ENCODE peak calls at places on chromosomes 4 and X, in six cellular contexts. One of them, this sample, is unnamed.

GRCh38 chr4:42541647-42542046 is 115.3 kb downstream of the ATP8A1 start:
- DNase-seq in type B pancreatic cell: no peak
- DNase-seq in ovary: no peak
- DNase-seq in stimulated activated CD4-positive, alpha-beta T cell treated with anti-CD3 and anti-CD28 coated beads, Interleukin-1b, Interleukin-23, amount 100 ng/mL, for 24 hours: no peak
- DNase-seq in NCI-H1105 treated with DMSO at 0.1 percent for 48 hours: no peak
- DNase-seq in memory B cell: no peak
- DNase-seq in this sample: no peak

GRCh38 chr4:104451573-104451972 is 43.1 kb downstream of the CXXC4 start:
- DNase-seq in type B pancreatic cell: no peak
- DNase-seq in ovary: no peak
- DNase-seq in stimulated activated CD4-positive, alpha-beta T cell treated with anti-CD3 and anti-CD28 coated beads, Interleukin-1b, Interleukin-23, amount 100 ng/mL, for 24 hours: no peak
- DNase-seq in NCI-H1105 treated with DMSO at 0.1 percent for 48 hours: no peak
- DNase-seq in memory B cell: no peak
- DNase-seq in this sample: no peak

GRCh38 chr4:69470561-69470960 is 25.1 kb downstream of the UGT2B4 start:
- DNase-seq in type B pancreatic cell: no peak
- DNase-seq in ovary: no peak
- DNase-seq in stimulated activated CD4-positive, alpha-beta T cell treated with anti-CD3 and anti-CD28 coated beads, Interleukin-1b, Interleukin-23, amount 100 ng/mL, for 24 hours: no peak
- DNase-seq in NCI-H1105 treated with DMSO at 0.1 percent for 48 hours: no peak
- DNase-seq in memory B cell: no peak
- DNase-seq in this sample: no peak

GRCh38 chrX:1661048-1661921 is 46.4 kb downstream of the ASMT start:
- DNase-seq in type B pancreatic cell: no peak
- DNase-seq in ovary: no peak
- DNase-seq in stimulated activated CD4-positive, alpha-beta T cell treated with anti-CD3 and anti-CD28 coated beads, Interleukin-1b, Interleukin-23, amount 100 ng/mL, for 24 hours: no peak
- DNase-seq in NCI-H1105 treated with DMSO at 0.1 percent for 48 hours: no peak
- DNase-seq in memory B cell: peak
- DNase-seq in this sample: no peak

GRCh38 chrX:16589211-16589610 is 60.7 kb upstream of the S100G start:
- DNase-seq in type B pancreatic cell: no peak
- DNase-seq in ovary: no peak
- DNase-seq in stimulated activated CD4-positive, alpha-beta T cell treated with anti-CD3 and anti-CD28 coated beads, Interleukin-1b, Interleukin-23, amount 100 ng/mL, for 24 hours: no peak
- DNase-seq in NCI-H1105 treated with DMSO at 0.1 percent for 48 hours: no peak
- DNase-seq in memory B cell: no peak
- DNase-seq in this sample: no peak

GRCh38 chrX:110448459-110448858 is 89.8 kb downstream of the RTL9 start:
- DNase-seq in type B pancreatic cell: no peak
- DNase-seq in ovary: no peak
- DNase-seq in stimulated activated CD4-positive, alpha-beta T cell treated with anti-CD3 and anti-CD28 coated beads, Interleukin-1b, Interleukin-23, amount 100 ng/mL, for 24 hours: no peak
- DNase-seq in NCI-H1105 treated with DMSO at 0.1 percent for 48 hours: no peak
- DNase-seq in memory B cell: no peak
- DNase-seq in this sample: no peak

GRCh38 chrX:139246295-139246694 is 284.2 kb upstream of the F9 start:
- DNase-seq in type B pancreatic cell: no peak
- DNase-seq in ovary: no peak
- DNase-seq in stimulated activated CD4-positive, alpha-beta T cell treated with anti-CD3 and anti-CD28 coated beads, Interleukin-1b, Interleukin-23, amount 100 ng/mL, for 24 hours: no peak
- DNase-seq in NCI-H1105 treated with DMSO at 0.1 percent for 48 hours: no peak
- DNase-seq in memory B cell: no peak
- DNase-seq in this sample: no peak

GRCh38 chr4:13980317-13980716 is 352.8 kb upstream of the BOD1L1 start:
- DNase-seq in type B pancreatic cell: no peak
- DNase-seq in ovary: no peak
- DNase-seq in stimulated activated CD4-positive, alpha-beta T cell treated with anti-CD3 and anti-CD28 coated beads, Interleukin-1b, Interleukin-23, amount 100 ng/mL, for 24 hours: no peak
- DNase-seq in NCI-H1105 treated with DMSO at 0.1 percent for 48 hours: no peak
- DNase-seq in memory B cell: no peak
- DNase-seq in this sample: no peak

GRCh38 chr4:86556791-86557415 is 37.2 kb upstream of the PTPN13 start:
- DNase-seq in type B pancreatic cell: no peak
- DNase-seq in ovary: no peak
- DNase-seq in stimulated activated CD4-positive, alpha-beta T cell treated with anti-CD3 and anti-CD28 coated beads, Interleukin-1b, Interleukin-23, amount 100 ng/mL, for 24 hours: no peak
- DNase-seq in NCI-H1105 treated with DMSO at 0.1 percent for 48 hours: peak
- DNase-seq in memory B cell: no peak
- DNase-seq in this sample: no peak

GRCh38 chr4:1307951-1308735 is 18.5 kb downstream of the MAEA start:
- DNase-seq in type B pancreatic cell: no peak
- DNase-seq in ovary: no peak
- DNase-seq in stimulated activated CD4-positive, alpha-beta T cell treated with anti-CD3 and anti-CD28 coated beads, Interleukin-1b, Interleukin-23, amount 100 ng/mL, for 24 hours: no peak
- DNase-seq in NCI-H1105 treated with DMSO at 0.1 percent for 48 hours: no peak
- DNase-seq in memory B cell: no peak
- DNase-seq in this sample: no peak

GRCh38 chrX:129653181-129653984 is 1.4 kb downstream of the APLN start:
- DNase-seq in type B pancreatic cell: peak
- DNase-seq in ovary: no peak
- DNase-seq in stimulated activated CD4-positive, alpha-beta T cell treated with anti-CD3 and anti-CD28 coated beads, Interleukin-1b, Interleukin-23, amount 100 ng/mL, for 24 hours: no peak
- DNase-seq in NCI-H1105 treated with DMSO at 0.1 percent for 48 hours: no peak
- DNase-seq in memory B cell: no peak
- DNase-seq in this sample: no peak

GRCh38 chr4:72557021-72557420 is 12.0 kb downstream of the ADAMTS3 start:
- DNase-seq in type B pancreatic cell: no peak
- DNase-seq in ovary: no peak
- DNase-seq in stimulated activated CD4-positive, alpha-beta T cell treated with anti-CD3 and anti-CD28 coated beads, Interleukin-1b, Interleukin-23, amount 100 ng/mL, for 24 hours: no peak
- DNase-seq in NCI-H1105 treated with DMSO at 0.1 percent for 48 hours: no peak
- DNase-seq in memory B cell: no peak
- DNase-seq in this sample: no peak

GRCh38 chr4:152572417-152573086 is 36.7 kb upstream of the FBXW7 start:
- DNase-seq in type B pancreatic cell: no peak
- DNase-seq in ovary: no peak
- DNase-seq in stimulated activated CD4-positive, alpha-beta T cell treated with anti-CD3 and anti-CD28 coated beads, Interleukin-1b, Interleukin-23, amount 100 ng/mL, for 24 hours: no peak
- DNase-seq in NCI-H1105 treated with DMSO at 0.1 percent for 48 hours: no peak
- DNase-seq in memory B cell: no peak
- DNase-seq in this sample: no peak

GRCh38 chr4:4968161-4968757 is 51.0 kb downstream of the CYTL1 start:
- DNase-seq in type B pancreatic cell: no peak
- DNase-seq in ovary: no peak
- DNase-seq in stimulated activated CD4-positive, alpha-beta T cell treated with anti-CD3 and anti-CD28 coated beads, Interleukin-1b, Interleukin-23, amount 100 ng/mL, for 24 hours: no peak
- DNase-seq in NCI-H1105 treated with DMSO at 0.1 percent for 48 hours: no peak
- DNase-seq in memory B cell: no peak
- DNase-seq in this sample: no peak

GRCh38 chr4:13657016-13657415 is 29.5 kb upstream of the BOD1L1 start:
- DNase-seq in type B pancreatic cell: no peak
- DNase-seq in ovary: no peak
- DNase-seq in stimulated activated CD4-positive, alpha-beta T cell treated with anti-CD3 and anti-CD28 coated beads, Interleukin-1b, Interleukin-23, amount 100 ng/mL, for 24 hours: no peak
- DNase-seq in NCI-H1105 treated with DMSO at 0.1 percent for 48 hours: no peak
- DNase-seq in memory B cell: no peak
- DNase-seq in this sample: no peak

GRCh38 chrX:10634681-10635161 is 14.3 kb upstream of the MID1 start:
- DNase-seq in type B pancreatic cell: no peak
- DNase-seq in ovary: no peak
- DNase-seq in stimulated activated CD4-positive, alpha-beta T cell treated with anti-CD3 and anti-CD28 coated beads, Interleukin-1b, Interleukin-23, amount 100 ng/mL, for 24 hours: no peak
- DNase-seq in NCI-H1105 treated with DMSO at 0.1 percent for 48 hours: no peak
- DNase-seq in memory B cell: no peak
- DNase-seq in this sample: no peak

GRCh38 chrX:644304-645023 is 13.9 kb downstream of the SHOX start:
- DNase-seq in type B pancreatic cell: peak
- DNase-seq in ovary: no peak
- DNase-seq in stimulated activated CD4-positive, alpha-beta T cell treated with anti-CD3 and anti-CD28 coated beads, Interleukin-1b, Interleukin-23, amount 100 ng/mL, for 24 hours: no peak
- DNase-seq in NCI-H1105 treated with DMSO at 0.1 percent for 48 hours: no peak
- DNase-seq in memory B cell: no peak
- DNase-seq in this sample: no peak

GRCh38 chr4:1723131-1723801 is 1.9 kb downstream of the TACC3 start:
- DNase-seq in type B pancreatic cell: no peak
- DNase-seq in ovary: peak
- DNase-seq in stimulated activated CD4-positive, alpha-beta T cell treated with anti-CD3 and anti-CD28 coated beads, Interleukin-1b, Interleukin-23, amount 100 ng/mL, for 24 hours: no peak
- DNase-seq in NCI-H1105 treated with DMSO at 0.1 percent for 48 hours: no peak
- DNase-seq in memory B cell: peak
- DNase-seq in this sample: no peak

GRCh38 chr4:81421346-81422218 is 50.1 kb downstream of the RASGEF1B start:
- DNase-seq in type B pancreatic cell: no peak
- DNase-seq in ovary: no peak
- DNase-seq in stimulated activated CD4-positive, alpha-beta T cell treated with anti-CD3 and anti-CD28 coated beads, Interleukin-1b, Interleukin-23, amount 100 ng/mL, for 24 hours: no peak
- DNase-seq in NCI-H1105 treated with DMSO at 0.1 percent for 48 hours: peak
- DNase-seq in memory B cell: peak
- DNase-seq in this sample: peak

GRCh38 chr4:1041147-1041935 is 29.9 kb downstream of the FGFRL1 start:
- DNase-seq in type B pancreatic cell: no peak
- DNase-seq in ovary: no peak
- DNase-seq in stimulated activated CD4-positive, alpha-beta T cell treated with anti-CD3 and anti-CD28 coated beads, Interleukin-1b, Interleukin-23, amount 100 ng/mL, for 24 hours: no peak
- DNase-seq in NCI-H1105 treated with DMSO at 0.1 percent for 48 hours: no peak
- DNase-seq in memory B cell: no peak
- DNase-seq in this sample: no peak

GRCh38 chrX:71492086-71493065 is 40.5 kb upstream of the OGT start:
- DNase-seq in type B pancreatic cell: no peak
- DNase-seq in ovary: peak
- DNase-seq in stimulated activated CD4-positive, alpha-beta T cell treated with anti-CD3 and anti-CD28 coated beads, Interleukin-1b, Interleukin-23, amount 100 ng/mL, for 24 hours: peak
- DNase-seq in NCI-H1105 treated with DMSO at 0.1 percent for 48 hours: no peak
- DNase-seq in memory B cell: peak
- DNase-seq in this sample: no peak

GRCh38 chr4:40933272-40934053 is 183.7 kb downstream of the NSUN7 start:
- DNase-seq in type B pancreatic cell: no peak
- DNase-seq in ovary: peak
- DNase-seq in stimulated activated CD4-positive, alpha-beta T cell treated with anti-CD3 and anti-CD28 coated beads, Interleukin-1b, Interleukin-23, amount 100 ng/mL, for 24 hours: no peak
- DNase-seq in NCI-H1105 treated with DMSO at 0.1 percent for 48 hours: no peak
- DNase-seq in memory B cell: no peak
- DNase-seq in this sample: no peak

GRCh38 chr4:74133786-74134499 is 24.0 kb upstream of the MTHFD2L start:
- DNase-seq in type B pancreatic cell: no peak
- DNase-seq in ovary: peak
- DNase-seq in stimulated activated CD4-positive, alpha-beta T cell treated with anti-CD3 and anti-CD28 coated beads, Interleukin-1b, Interleukin-23, amount 100 ng/mL, for 24 hours: no peak
- DNase-seq in NCI-H1105 treated with DMSO at 0.1 percent for 48 hours: peak
- DNase-seq in memory B cell: peak
- DNase-seq in this sample: peak

GRCh38 chr4:132587626-132588025 is 561.5 kb upstream of the PCDH10 start:
- DNase-seq in type B pancreatic cell: no peak
- DNase-seq in ovary: no peak
- DNase-seq in stimulated activated CD4-positive, alpha-beta T cell treated with anti-CD3 and anti-CD28 coated beads, Interleukin-1b, Interleukin-23, amount 100 ng/mL, for 24 hours: no peak
- DNase-seq in NCI-H1105 treated with DMSO at 0.1 percent for 48 hours: no peak
- DNase-seq in memory B cell: no peak
- DNase-seq in this sample: no peak

GRCh38 chr4:3192188-3192587 is 56.8 kb upstream of the MSANTD1 start:
- DNase-seq in type B pancreatic cell: no peak
- DNase-seq in ovary: no peak
- DNase-seq in stimulated activated CD4-positive, alpha-beta T cell treated with anti-CD3 and anti-CD28 coated beads, Interleukin-1b, Interleukin-23, amount 100 ng/mL, for 24 hours: no peak
- DNase-seq in NCI-H1105 treated with DMSO at 0.1 percent for 48 hours: no peak
- DNase-seq in memory B cell: no peak
- DNase-seq in this sample: no peak

GRCh38 chr4:72899621-72900020 is 169.9 kb downstream of the COX18 start:
- DNase-seq in type B pancreatic cell: no peak
- DNase-seq in ovary: no peak
- DNase-seq in stimulated activated CD4-positive, alpha-beta T cell treated with anti-CD3 and anti-CD28 coated beads, Interleukin-1b, Interleukin-23, amount 100 ng/mL, for 24 hours: no peak
- DNase-seq in NCI-H1105 treated with DMSO at 0.1 percent for 48 hours: no peak
- DNase-seq in memory B cell: no peak
- DNase-seq in this sample: no peak

GRCh38 chrX:2183193-2183725 is 317.5 kb downstream of the DHRSX start:
- DNase-seq in type B pancreatic cell: no peak
- DNase-seq in ovary: no peak
- DNase-seq in stimulated activated CD4-positive, alpha-beta T cell treated with anti-CD3 and anti-CD28 coated beads, Interleukin-1b, Interleukin-23, amount 100 ng/mL, for 24 hours: no peak
- DNase-seq in NCI-H1105 treated with DMSO at 0.1 percent for 48 hours: no peak
- DNase-seq in memory B cell: no peak
- DNase-seq in this sample: no peak

GRCh38 chr4:65502151-65502691 is 168.1 kb downstream of the EPHA5 start:
- DNase-seq in type B pancreatic cell: no peak
- DNase-seq in ovary: no peak
- DNase-seq in stimulated activated CD4-positive, alpha-beta T cell treated with anti-CD3 and anti-CD28 coated beads, Interleukin-1b, Interleukin-23, amount 100 ng/mL, for 24 hours: no peak
- DNase-seq in NCI-H1105 treated with DMSO at 0.1 percent for 48 hours: no peak
- DNase-seq in memory B cell: no peak
- DNase-seq in this sample: no peak

GRCh38 chr4:76458829-76459228 is 23.8 kb downstream of the SHROOM3 start:
- DNase-seq in type B pancreatic cell: no peak
- DNase-seq in ovary: no peak
- DNase-seq in stimulated activated CD4-positive, alpha-beta T cell treated with anti-CD3 and anti-CD28 coated beads, Interleukin-1b, Interleukin-23, amount 100 ng/mL, for 24 hours: no peak
- DNase-seq in NCI-H1105 treated with DMSO at 0.1 percent for 48 hours: no peak
- DNase-seq in memory B cell: no peak
- DNase-seq in this sample: no peak

GRCh38 chr4:76803522-76803921 is 94.4 kb downstream of the SOWAHB start:
- DNase-seq in type B pancreatic cell: no peak
- DNase-seq in ovary: no peak
- DNase-seq in stimulated activated CD4-positive, alpha-beta T cell treated with anti-CD3 and anti-CD28 coated beads, Interleukin-1b, Interleukin-23, amount 100 ng/mL, for 24 hours: no peak
- DNase-seq in NCI-H1105 treated with DMSO at 0.1 percent for 48 hours: peak
- DNase-seq in memory B cell: no peak
- DNase-seq in this sample: peak

GRCh38 chr4:73252001-73252400 is 6.6 kb downstream of the ANKRD17 start:
- DNase-seq in type B pancreatic cell: no peak
- DNase-seq in ovary: no peak
- DNase-seq in stimulated activated CD4-positive, alpha-beta T cell treated with anti-CD3 and anti-CD28 coated beads, Interleukin-1b, Interleukin-23, amount 100 ng/mL, for 24 hours: no peak
- DNase-seq in NCI-H1105 treated with DMSO at 0.1 percent for 48 hours: no peak
- DNase-seq in memory B cell: no peak
- DNase-seq in this sample: no peak

GRCh38 chr4:48785302-48785701 is 5.2 kb upstream of the FRYL start:
- DNase-seq in type B pancreatic cell: no peak
- DNase-seq in ovary: no peak
- DNase-seq in stimulated activated CD4-positive, alpha-beta T cell treated with anti-CD3 and anti-CD28 coated beads, Interleukin-1b, Interleukin-23, amount 100 ng/mL, for 24 hours: no peak
- DNase-seq in NCI-H1105 treated with DMSO at 0.1 percent for 48 hours: no peak
- DNase-seq in memory B cell: no peak
- DNase-seq in this sample: no peak

GRCh38 chrX:134753185-134754008 is 95.1 kb upstream of the PLAC1 start:
- DNase-seq in type B pancreatic cell: no peak
- DNase-seq in ovary: no peak
- DNase-seq in stimulated activated CD4-positive, alpha-beta T cell treated with anti-CD3 and anti-CD28 coated beads, Interleukin-1b, Interleukin-23, amount 100 ng/mL, for 24 hours: no peak
- DNase-seq in NCI-H1105 treated with DMSO at 0.1 percent for 48 hours: no peak
- DNase-seq in memory B cell: no peak
- DNase-seq in this sample: no peak

GRCh38 chrX:826026-826425 is 195.4 kb downstream of the SHOX start:
- DNase-seq in type B pancreatic cell: peak
- DNase-seq in ovary: no peak
- DNase-seq in stimulated activated CD4-positive, alpha-beta T cell treated with anti-CD3 and anti-CD28 coated beads, Interleukin-1b, Interleukin-23, amount 100 ng/mL, for 24 hours: no peak
- DNase-seq in NCI-H1105 treated with DMSO at 0.1 percent for 48 hours: no peak
- DNase-seq in memory B cell: no peak
- DNase-seq in this sample: no peak